ENCODE peak calls at places on chromosomes 11 and 22, in eight cellular contexts. O is BE2C; N is OCI-LY7; Y is CD8-positive, alpha-beta T cell; E is osteoblast; D is iPS DF 6.9; F is tibial nerve; M is mammary epithelial cell. V is an unnamed sample. For H3K9me3, the result is how much of the 10 kb centered on the place peaks cover.

GRCh38 chr11:120775986-120776682 is 247.8 kb upstream of the TBCEL start:
- DNase-seq in O (no peak), N (no peak), Y (no peak), E (no peak), D (no peak), F (no peak), M (no peak), V (no peak)

GRCh38 chr11:66932543-66932942 is 25.6 kb downstream of the PC start:
- DNase-seq in O (no peak), N (no peak), Y (no peak), E (no peak), D (no peak), F (no peak), M (no peak), V (no peak)

GRCh38 chr11:48150213-48150612 is 66.4 kb upstream of the OR4B1 start:
- DNase-seq in O (no peak), N (no peak), Y (no peak), E (no peak), D (no peak), F (no peak), M (peak), V (no peak)

GRCh38 chr11:68398870-68399865 is 61.4 kb upstream of the PPP6R3 start:
- DNase-seq in O (peak), N (no peak), Y (no peak), E (peak), D (no peak), F (peak), M (no peak), V (no peak)

GRCh38 chr11:112751763-112752162 is 209.5 kb upstream of the NCAM1 start:
- DNase-seq in O (no peak), N (no peak), Y (no peak), E (no peak), D (no peak), F (no peak), M (no peak), V (no peak)

GRCh38 chr11:72685560-72686480 is 11.6 kb upstream of the PDE2A start:
- DNase-seq in O (no peak), N (no peak), Y (no peak), E (peak), D (no peak), F (peak), M (no peak), V (no peak)

GRCh38 chr22:28582806-28583205 is 96.8 kb downstream of the TTC28 start:
- DNase-seq in O (no peak), N (no peak), Y (no peak), E (peak), D (no peak), F (no peak), M (peak), V (no peak)

GRCh38 chr11:93407777-93408401 is 77.3 kb downstream of the DEUP1 start:
- DNase-seq in O (no peak), N (peak), Y (no peak), E (no peak), D (no peak), F (no peak), M (peak), V (no peak)

GRCh38 chr11:15800121-15800800 is 556.1 kb downstream of the SOX6 start:
- DNase-seq in O (no peak), N (no peak), Y (no peak), E (no peak), D (no peak), F (peak), M (peak), V (peak)

GRCh38 chr11:116499396-116500001 is 273.3 kb downstream of the BUD13 start:
- DNase-seq in O (peak), N (peak), Y (no peak), E (peak), D (peak), F (peak), M (peak), V (peak)

GRCh38 chr11:46537121-46537520 is 56.7 kb downstream of the AMBRA1 start:
- DNase-seq in O (no peak), N (no peak), Y (no peak), E (no peak), D (no peak), F (no peak), M (no peak), V (no peak)

GRCh38 chr11:61971177-61972111 is 4.0 kb upstream of the FTH1 start:
- DNase-seq in O (peak), N (peak), Y (peak), E (peak), D (peak), F (peak), M (peak), V (peak)

GRCh38 chr11:66543263-66544107 is 2.4 kb downstream of the ZDHHC24 start:
- DNase-seq in O (peak), N (peak), Y (peak), E (peak), D (no peak), F (no peak), M (no peak), V (peak)

GRCh38 chr11:66907751-66908173 is 50.4 kb downstream of the PC start:
- DNase-seq in O (no peak), N (no peak), Y (no peak), E (no peak), D (no peak), F (peak), M (no peak), V (no peak)

GRCh38 chr11:129248618-129249017 is 56.5 kb upstream of the ARHGAP32 start:
- DNase-seq in O (no peak), N (no peak), Y (no peak), E (peak), D (no peak), F (no peak), M (peak), V (no peak)

GRCh38 chr11:10670099-10670498 is 23.5 kb downstream of the IRAG1 start:
- DNase-seq in O (no peak), N (no peak), Y (no peak), E (no peak), D (no peak), F (no peak), M (no peak), V (no peak)

GRCh38 chr22:35614404-35614803 is 2.7 kb downstream of the MB start:
- DNase-seq in O (no peak), N (no peak), Y (no peak), E (no peak), D (no peak), F (no peak), M (no peak), V (no peak)

GRCh38 chr22:33785283-33785991 is 134.8 kb downstream of the LARGE1 start:
- DNase-seq in O (no peak), N (no peak), Y (no peak), E (peak), D (no peak), F (no peak), M (peak), V (no peak)

GRCh38 chr11:78786746-78787145 is 212.1 kb upstream of the NARS2 start:
- DNase-seq in O (no peak), N (no peak), Y (no peak), E (no peak), D (no peak), F (no peak), M (no peak), V (no peak)

GRCh38 chr11:117725048-117725734 is 71.8 kb downstream of the DSCAML1 start:
- DNase-seq in O (peak), N (no peak), Y (no peak), E (no peak), D (no peak), F (no peak), M (no peak), V (no peak)

GRCh38 chr11:38814670-38815069 is 2216.6 kb upstream of the RAG2 start:
- DNase-seq in O (no peak), N (no peak), Y (no peak), E (no peak), D (no peak), F (no peak), M (peak), V (no peak)

GRCh38 chr22:42376721-42377177 is 55.5 kb downstream of the NFAM1 start:
- DNase-seq in O (peak), N (no peak), Y (no peak), E (no peak), D (no peak), F (peak), M (no peak), V (peak)

GRCh38 chr22:25134028-25134427 is 65.6 kb upstream of the CRYBB3 start:
- DNase-seq in O (no peak), N (no peak), Y (no peak), E (no peak), D (no peak), F (no peak), M (peak), V (no peak)

GRCh38 chr22:20905415-20906386 is 11.5 kb upstream of the CRKL start:
- DNase-seq in O (no peak), N (no peak), Y (no peak), E (no peak), D (no peak), F (no peak), M (peak), V (no peak)

GRCh38 chr11:123544631-123545375 is 109.6 kb downstream of the SCN3B start:
- DNase-seq in O (peak), N (no peak), Y (no peak), E (no peak), D (no peak), F (no peak), M (no peak), V (no peak)

GRCh38 chr11:65375012-65375411 is 7.4 kb downstream of the SLC25A45 start:
- DNase-seq in O (no peak), N (no peak), Y (no peak), E (no peak), D (no peak), F (no peak), M (peak), V (no peak)

GRCh38 chr11:127105578-127105977 is 105.0 kb upstream of the KIRREL3 start:
- DNase-seq in O (no peak), N (no peak), Y (no peak), E (no peak), D (no peak), F (no peak), M (no peak), V (no peak)

GRCh38 chr11:27401280-27401679 is 38.3 kb upstream of the CCDC34 start:
- DNase-seq in O (no peak), N (no peak), Y (no peak), E (no peak), D (no peak), F (no peak), M (no peak), V (no peak)

GRCh38 chr11:31809857-31810778 is 1.0 kb downstream of the PAX6 start:
- DNase-seq in O (peak), N (no peak), Y (no peak), E (peak), D (no peak), F (no peak), M (peak), V (peak)

GRCh38 chr11:107741044-107741823 is 29.4 kb upstream of the SLN start:
- DNase-seq in O (peak), N (peak), Y (no peak), E (peak), D (peak), F (no peak), M (peak), V (peak)

DNA sequence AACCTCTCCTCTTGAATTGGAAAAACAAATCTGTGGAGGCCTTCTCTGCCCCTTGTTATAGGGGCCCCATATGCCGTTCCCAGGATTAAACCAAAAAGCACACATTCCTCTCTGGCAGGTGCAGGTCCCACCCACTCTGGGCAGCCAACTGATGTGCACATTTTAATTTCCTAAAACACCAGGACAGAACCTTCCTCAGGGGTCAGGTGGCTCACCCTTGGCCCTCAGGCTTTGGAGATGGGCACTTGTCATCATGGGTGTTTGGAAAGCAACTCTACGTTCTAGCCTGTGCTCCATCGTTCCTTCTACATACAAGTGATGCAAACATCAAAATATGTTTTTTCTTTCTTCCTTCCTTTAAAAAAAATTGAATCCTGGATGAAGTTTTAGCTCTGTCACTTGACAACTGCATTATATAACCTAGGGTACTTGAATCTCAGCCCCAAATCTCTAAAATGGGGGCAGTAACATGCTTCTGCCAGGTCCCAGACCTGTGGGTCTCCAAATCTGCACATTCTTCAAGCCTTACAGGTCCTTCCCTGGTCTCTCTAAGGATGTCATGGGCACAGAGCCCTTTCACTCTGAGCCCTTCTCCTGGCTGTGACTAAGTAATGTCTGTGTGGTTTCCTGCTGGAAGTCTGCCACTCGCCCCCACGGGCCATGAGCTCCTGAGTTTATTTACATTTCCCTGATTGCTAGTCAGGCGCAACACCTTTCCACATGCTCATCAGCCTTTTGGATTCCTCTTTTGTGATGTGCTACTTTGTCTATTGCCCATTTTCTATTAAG is 43.8 kb downstream of the KCNQ1OT1 start:
- DNase-seq in O (no peak), N (no peak), Y (no peak), E (no peak), D (no peak), F (no peak), M (peak), V (peak)
- H3K9me3 ChIP-seq in O (under half), N (under half), Y (under half), E (under half), D (under half), F (under half), M (under half), V (under half)

DNA sequence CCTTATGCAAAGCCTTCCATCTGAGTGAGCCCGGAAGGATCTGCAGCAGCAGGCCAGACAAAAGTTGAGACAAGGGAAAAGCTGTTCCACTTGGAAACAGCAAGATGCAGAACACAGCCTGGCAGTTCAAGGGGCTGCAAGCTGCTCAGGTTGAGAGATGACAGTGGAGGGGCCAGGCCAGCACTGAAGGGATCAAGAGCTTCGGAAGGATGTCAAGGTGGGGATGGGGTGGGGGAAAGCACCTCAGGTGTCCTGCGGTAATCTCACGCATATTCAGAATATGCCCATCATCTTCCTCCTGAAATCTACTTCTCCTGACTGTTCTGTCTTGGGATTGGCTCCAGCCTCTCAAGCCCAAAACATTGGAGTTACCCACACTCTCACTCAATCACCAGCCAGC is 35.7 kb downstream of the GAB4 start:
- DNase-seq in O (no peak), N (no peak), Y (no peak), E (no peak), D (no peak), F (no peak), M (no peak), V (no peak)
- H3K9me3 ChIP-seq in O (under half), N (under half), Y (under half), E (under half), D (under half), F (under half), M (under half), V (under half)

DNA sequence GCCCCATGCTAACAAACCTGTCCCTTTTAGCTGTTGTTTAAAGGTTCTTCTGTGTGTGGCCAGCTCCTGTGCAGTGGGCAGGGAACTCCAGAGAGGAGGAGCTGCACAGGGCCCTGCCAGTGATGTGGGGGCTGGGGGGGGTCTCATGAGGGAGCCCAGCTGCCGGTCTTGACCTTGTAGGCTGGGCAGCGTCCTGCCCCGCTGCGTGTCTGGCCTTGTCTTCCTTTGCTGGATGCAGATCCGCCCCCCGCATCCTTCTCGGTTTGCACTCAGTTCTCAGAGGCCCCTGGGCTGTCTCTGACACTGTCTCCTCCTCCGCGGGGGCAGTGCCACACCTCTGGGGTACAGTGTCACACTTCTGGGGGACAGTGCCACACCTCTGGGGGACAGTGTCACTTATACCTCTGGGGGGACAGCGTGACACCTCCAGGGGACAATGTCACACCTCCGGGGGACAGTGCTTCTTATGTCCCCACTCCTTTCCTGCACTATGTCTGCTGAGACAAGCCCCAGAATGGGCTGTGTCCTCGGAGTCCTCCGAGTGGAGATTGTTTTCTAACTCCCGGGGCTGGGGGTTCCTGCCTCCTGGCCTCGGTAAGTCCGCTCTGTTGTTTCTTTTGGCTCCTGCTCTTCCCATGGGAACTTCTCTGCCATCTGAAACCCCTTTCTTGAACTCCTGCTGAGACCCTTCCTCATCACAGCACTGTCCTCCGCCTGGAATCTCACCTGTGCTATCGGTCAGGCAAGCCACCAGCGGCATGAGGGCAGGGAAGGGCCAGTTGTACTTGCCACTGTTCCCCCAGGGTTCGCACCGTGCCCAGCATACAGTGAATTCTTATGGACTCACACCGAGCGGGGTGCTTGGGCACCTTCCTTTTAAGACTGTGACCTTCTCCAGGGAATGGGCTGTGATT is 788.3 kb downstream of the TBC1D22A start:
- DNase-seq in O (no peak), N (no peak), Y (peak), E (peak), D (no peak), F (no peak), M (no peak), V (no peak)
- H3K9me3 ChIP-seq in O (under half), N (under half), Y (under half), E (under half), D (under half), F (under half), M (under half), V (under half)

DNA sequence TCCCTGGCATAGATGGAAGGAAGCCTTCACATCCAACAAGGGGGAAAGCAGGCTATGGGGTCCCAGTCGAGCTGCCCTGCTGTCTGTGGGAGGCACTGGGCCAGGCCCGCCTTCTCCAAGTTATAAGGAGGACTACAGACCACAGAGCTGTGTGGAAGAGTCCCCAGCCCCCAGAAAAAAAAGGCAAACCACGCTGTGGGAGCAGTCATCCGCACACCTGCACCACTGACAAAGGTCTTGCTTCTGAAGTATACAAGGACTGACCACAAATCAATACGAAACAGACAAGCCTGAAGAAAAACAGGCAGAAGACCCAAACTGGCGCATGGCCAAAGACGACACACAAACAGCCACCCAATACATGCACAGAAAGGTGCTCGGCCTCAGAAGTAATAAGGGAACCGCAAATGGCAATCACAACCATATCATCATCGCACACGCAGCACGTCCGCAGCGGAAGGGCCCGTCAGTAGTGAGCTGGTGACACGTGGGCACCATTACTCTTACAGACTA is 384.1 kb downstream of the CTTN start:
- DNase-seq in O (no peak), N (no peak), Y (no peak), E (peak), D (no peak), F (no peak), M (no peak), V (no peak)
- H3K9me3 ChIP-seq in O (under half), N (under half), Y (under half), E (under half), D (under half), F (under half), M (under half), V (under half)

GRCh38 chr22:47207846-47208554 is 445.6 kb downstream of the TBC1D22A start:
- DNase-seq in O (no peak), N (no peak), Y (peak), E (peak), D (no peak), F (no peak), M (no peak), V (peak)

GRCh38 chr22:47210686-47211085 is 448.2 kb downstream of the TBC1D22A start:
- DNase-seq in O (no peak), N (no peak), Y (no peak), E (no peak), D (no peak), F (no peak), M (no peak), V (no peak)

GRCh38 chr22:47209547-47210023 is 447.1 kb downstream of the TBC1D22A start:
- DNase-seq in O (no peak), N (no peak), Y (no peak), E (no peak), D (no peak), F (no peak), M (no peak), V (no peak)

GRCh38 chr22:47209077-47209514 is 446.6 kb downstream of the TBC1D22A start:
- DNase-seq in O (no peak), N (no peak), Y (no peak), E (peak), D (no peak), F (no peak), M (no peak), V (no peak)

DNA sequence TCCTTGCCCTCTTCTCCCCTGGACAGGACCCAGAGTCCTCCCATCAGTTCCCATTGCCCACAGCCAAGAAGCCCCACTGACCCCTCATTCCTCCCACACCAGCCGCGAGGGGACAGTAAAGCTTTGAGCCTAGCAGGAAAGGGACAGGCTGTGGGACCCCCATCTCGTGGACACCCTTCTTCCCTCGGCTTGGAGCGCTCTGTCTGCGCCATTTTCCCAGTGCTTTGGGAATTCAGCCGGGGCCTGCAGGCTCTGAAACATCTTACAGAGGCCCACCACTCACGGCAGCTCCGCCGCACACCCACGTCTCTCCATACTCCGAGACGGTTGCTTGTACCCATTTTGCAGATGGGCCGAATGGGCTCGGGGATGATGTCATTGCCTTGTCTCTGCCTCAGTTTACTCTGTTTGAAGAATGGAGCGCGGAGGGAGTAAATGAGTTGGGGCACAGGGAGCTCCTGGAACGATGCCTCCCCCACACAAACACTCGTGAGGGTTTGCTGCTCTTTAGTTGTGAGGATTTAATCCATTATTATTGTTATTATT is 447.7 kb downstream of the TBC1D22A start:
- DNase-seq in O (no peak), N (no peak), Y (peak), E (peak), D (no peak), F (no peak), M (no peak), V (peak)
- H3K9me3 ChIP-seq in O (under half), N (under half), Y (under half), E (under half), D (under half), F (under half), M (under half), V (under half)

GRCh38 chr22:49638001-49638400 is 189.7 kb downstream of the BRD1 start:
- DNase-seq in O (no peak), N (no peak), Y (no peak), E (no peak), D (no peak), F (no peak), M (no peak), V (peak)
- H3K9me3 ChIP-seq in O (under half), N (under half), Y (under half), E (under half), D (under half), F (under half), M (half or more), V (under half)

V was measured in left lung.